ENCODE peak calls at places on chromosomes 11 and 22, in four cellular contexts. L is SK-N-SH, V is K562, Y is HCT116. E is an unnamed sample. For H3K4me1, the result is how much of the 10 kb centered on the place peaks cover.

GRCh38 chr22:43308451-43309235 is 34.5 kb downstream of the SCUBE1 start:
- DNase-seq in L (no peak), V (no peak), Y (no peak), E (no peak)

GRCh38 chr11:44110231-44110679 is 14.8 kb downstream of the EXT2 start:
- DNase-seq in L (peak), V (peak), Y (no peak), E (no peak)

GRCh38 chr22:48152154-48152775 is 1389.8 kb downstream of the TBC1D22A start:
- DNase-seq in L (no peak), V (no peak), Y (no peak), E (no peak)

GRCh38 chr11:71556018-71556417 is 7.8 kb downstream of the KRTAP5-9 start:
- DNase-seq in L (no peak), V (no peak), Y (no peak), E (no peak)

GRCh38 chr11:125069008-125069407 is 5.9 kb downstream of the SLC37A2 start:
- DNase-seq in L (no peak), V (peak), Y (no peak), E (no peak)

GRCh38 chr11:1570896-1571759 is 943 bp downstream of the DUSP8 start:
- DNase-seq in L (peak), V (no peak), Y (no peak), E (peak)

GRCh38 chr11:84923489-84923888 is 703.7 kb downstream of the DLG2 start:
- DNase-seq in L (no peak), V (no peak), Y (no peak), E (no peak)

GRCh38 chr11:79686703-79687419 is 246.0 kb upstream of the TENM4 start:
- DNase-seq in L (no peak), V (no peak), Y (no peak), E (no peak)

GRCh38 chr11:61891331-61892084 is at the start of gene FADS3:
- DNase-seq in L (peak), V (peak), Y (peak), E (peak)

GRCh38 chr11:86160546-86161149 is 83.9 kb upstream of the EED start:
- DNase-seq in L (no peak), V (no peak), Y (no peak), E (no peak)

GRCh38 chr11:35344990-35345655 is 74.2 kb downstream of the SLC1A2 start:
- DNase-seq in L (no peak), V (no peak), Y (no peak), E (peak)

GRCh38 chr11:61049066-61049382 is 53.3 kb upstream of the CD5 start:
- DNase-seq in L (no peak), V (no peak), Y (no peak), E (no peak)

GRCh38 chr11:97610000-97610399 is 1220.2 kb downstream of the JRKL start:
- DNase-seq in L (no peak), V (peak), Y (no peak), E (no peak)

GRCh38 chr11:31825453-31826391 is 14.6 kb upstream of the PAX6 start:
- DNase-seq in L (peak), V (no peak), Y (no peak), E (no peak)

GRCh38 chr22:48644108-48644507 is 1183.6 kb downstream of the BRD1 start:
- DNase-seq in L (no peak), V (no peak), Y (no peak), E (no peak)

GRCh38 chr11:29985248-29985647 is 31.6 kb downstream of the KCNA4 start:
- DNase-seq in L (no peak), V (no peak), Y (no peak), E (no peak)

GRCh38 chr22:38314140-38314991 is 2.9 kb downstream of the CSNK1E start:
- DNase-seq in L (no peak), V (no peak), Y (no peak), E (peak)

GRCh38 chr11:126284829-126285228 is 1.9 kb downstream of the TIRAP start:
- DNase-seq in L (no peak), V (peak), Y (no peak), E (no peak)
- TF ChIP-seq POLR2AphosphoS5 in L (no peak), V (no peak), Y (no peak), E (no peak)

DNA sequence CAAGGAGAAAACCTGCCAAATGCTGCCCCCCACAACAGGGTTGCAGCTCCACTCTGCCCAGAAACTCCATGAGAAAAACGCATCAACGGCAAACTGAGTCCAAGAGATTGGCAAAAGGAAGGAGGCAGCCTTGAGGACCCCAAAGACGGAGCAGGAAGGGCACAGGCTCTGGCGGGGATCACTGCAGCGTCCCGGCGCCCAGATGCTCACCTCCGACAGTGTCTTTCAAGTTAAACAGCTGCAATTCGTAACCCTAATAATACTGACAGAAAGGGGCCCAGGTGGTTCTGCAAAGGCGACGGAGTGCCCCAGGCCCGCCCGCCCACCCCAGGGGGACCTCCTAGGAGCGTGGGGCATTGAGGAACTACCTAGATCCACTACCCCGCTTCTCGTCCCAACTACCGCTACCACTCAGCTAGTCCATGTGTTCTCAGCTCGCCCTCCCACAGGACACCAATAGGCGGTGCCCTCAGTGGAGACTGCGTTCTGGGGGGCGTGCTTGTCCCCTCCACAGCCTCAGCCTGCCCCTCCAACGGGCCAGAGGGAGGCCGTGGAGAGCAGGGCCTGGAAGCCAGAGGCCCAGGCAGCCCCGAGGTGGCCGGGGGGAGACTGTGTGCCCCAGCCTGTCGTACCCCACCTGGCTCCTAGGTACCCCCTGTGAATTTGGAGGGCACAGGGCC is 127.4 kb downstream of the PHF21B start:
- DNase-seq in L (no peak), V (no peak), Y (no peak), E (peak)
- H3K4me1 ChIP-seq in L (under half), V (under half), Y (under half), E (under half)

GRCh38 chr22:49964493-49965290 is 4.1 kb downstream of the PIM3 start:
- DNase-seq in L (peak), V (no peak), Y (no peak), E (peak)
- H3K27ac ChIP-seq in L (no peak), V (no peak), Y (peak), E (peak)

GRCh38 chr11:70046089-70046488 is 32.0 kb upstream of the ANO1 start:
- DNase-seq in L (no peak), V (no peak), Y (no peak), E (no peak)
- TF ChIP-seq POLR2AphosphoS5 in L (no peak), V (no peak), Y (no peak), E (no peak)

GRCh38 chr22:39954584-39955055 is 5.6 kb upstream of the TMA7B start:
- DNase-seq in L (no peak), V (no peak), Y (no peak), E (no peak)
- H3K4me1 ChIP-seq in L (under half), V (under half), Y (under half), E (under half)

DNA sequence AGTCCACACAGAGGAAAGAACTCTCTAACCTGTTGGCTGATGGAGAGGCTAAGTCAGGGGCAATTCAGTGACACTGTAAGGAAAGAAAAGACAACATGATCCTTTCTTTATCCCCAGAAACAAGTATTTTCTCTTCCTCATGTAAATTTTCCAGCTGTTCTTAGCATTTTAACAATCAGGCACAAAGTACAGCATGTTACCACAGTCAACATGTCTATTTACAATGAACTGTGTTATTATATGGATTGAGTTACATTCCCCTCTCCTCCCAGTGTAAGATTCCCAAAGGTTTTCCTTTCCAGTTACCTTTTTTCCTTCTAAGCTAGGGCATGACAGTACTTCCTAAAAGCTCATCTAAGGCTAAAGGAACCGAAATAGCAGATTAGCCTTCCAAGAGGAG is 26.7 kb downstream of the NUP50 start:
- DNase-seq in L (no peak), V (no peak), Y (no peak), E (no peak)
- H3K27ac ChIP-seq in L (no peak), V (no peak), Y (no peak), E (no peak)

DNA sequence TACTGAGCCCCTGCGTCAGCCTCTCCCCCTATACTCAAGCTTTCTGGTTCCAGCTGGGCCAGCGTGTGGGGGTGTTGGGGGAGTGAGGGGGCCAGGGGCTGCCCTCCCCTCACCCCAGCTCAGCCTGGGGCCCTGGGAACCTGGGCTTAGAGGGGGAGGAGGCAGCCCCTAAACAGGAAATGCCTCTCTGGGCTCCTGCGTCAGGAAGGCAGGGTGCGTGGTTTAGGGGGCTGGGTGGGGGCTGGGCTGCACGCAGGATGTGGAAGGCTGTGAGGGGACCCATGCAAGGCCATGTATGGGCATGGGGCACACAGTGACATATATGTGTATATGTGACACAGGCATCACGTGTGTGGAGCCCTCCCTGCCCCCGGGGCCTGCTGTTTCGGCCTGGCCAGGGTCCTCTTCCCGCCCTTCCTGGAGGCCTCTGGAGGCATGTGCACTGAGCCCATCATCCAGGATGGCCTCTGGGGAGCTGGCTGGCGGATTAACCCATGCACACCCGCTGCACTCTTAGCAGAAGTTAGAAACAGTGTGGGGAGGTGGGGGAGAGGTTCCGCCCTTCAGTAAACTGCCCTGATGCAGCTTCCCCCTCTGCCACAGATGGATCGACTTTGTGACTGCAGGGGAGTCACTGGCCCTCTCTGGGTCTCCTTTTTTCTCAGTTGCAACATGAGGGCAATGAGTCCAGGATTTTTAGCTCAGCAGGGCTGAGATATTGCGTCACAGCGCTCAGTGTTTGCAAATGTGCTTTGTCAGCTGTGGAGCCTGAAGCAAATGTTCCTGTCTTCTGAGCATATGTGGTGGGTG is 1.1 kb upstream of the CD248 start:
- DNase-seq in L (peak), V (no peak), Y (no peak), E (peak)
- TF ChIP-seq POLR2AphosphoS5 in L (no peak), V (no peak), Y (no peak), E (peak)

GRCh38 chr22:30234786-30235470 is 11.6 kb downstream of the LIF start:
- DNase-seq in L (no peak), V (no peak), Y (no peak), E (no peak)

GRCh38 chr22:30233582-30233981 is 13.0 kb downstream of the LIF start:
- DNase-seq in L (no peak), V (no peak), Y (no peak), E (no peak)

GRCh38 chr22:30236875-30237274 is 9.7 kb downstream of the LIF start:
- DNase-seq in L (no peak), V (no peak), Y (no peak), E (no peak)

GRCh38 chr22:30238136-30238535 is 8.4 kb downstream of the LIF start:
- DNase-seq in L (no peak), V (no peak), Y (no peak), E (no peak)

DNA sequence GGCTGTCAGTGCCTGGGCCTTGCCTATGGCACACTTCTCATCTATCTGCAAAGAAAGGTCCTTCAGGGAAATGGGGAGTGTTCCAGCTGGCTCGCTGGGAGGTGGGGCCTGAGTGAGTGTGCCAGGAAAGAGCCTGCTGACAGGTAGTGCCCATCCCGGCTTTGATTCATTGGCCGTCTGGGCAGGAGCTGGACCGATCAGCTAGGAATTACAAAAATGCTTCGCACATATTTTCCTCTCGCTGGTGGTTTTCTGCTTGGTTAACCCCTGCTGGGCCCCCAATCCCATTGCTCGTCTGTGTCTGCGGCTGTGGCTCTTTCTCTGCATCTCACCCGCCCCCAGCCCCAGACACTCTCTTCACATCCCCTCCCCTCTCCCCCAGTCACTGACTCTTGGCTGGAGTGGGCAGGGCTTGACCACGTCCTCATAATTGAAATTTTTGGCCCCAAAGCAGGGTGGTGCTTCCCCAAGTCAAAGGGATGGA is 10.8 kb downstream of the LIF start:
- DNase-seq in L (no peak), V (no peak), Y (no peak), E (no peak)
- H3K4me1 ChIP-seq in L (under half), V (under half), Y (half or more), E (under half)